ENCODE peak calls at places on chromosomes 13 and 19, in eight cellular contexts. One of them, this sample, is unnamed.

GRCh38 chr19:50890422-50891252 is 17.4 kb downstream of the KLK2 start:
- DNase-seq in heart right ventricle: no peak
- DNase-seq in MM.1S: no peak
- DNase-seq in adipocyte: no peak
- DNase-seq in Panc1: no peak
- DNase-seq in Caco-2: no peak
- DNase-seq in lower lobe of right lung: no peak
- DNase-seq in astrocyte of the spinal cord: no peak
- DNase-seq in this sample: no peak

GRCh38 chr19:56946164-56946563 is 105.6 kb upstream of the PEG3 start:
- DNase-seq in heart right ventricle: no peak
- DNase-seq in astrocyte of the spinal cord: no peak
- DNase-seq in MM.1S: no peak
- DNase-seq in adipocyte: no peak
- DNase-seq in lower lobe of right lung: no peak
- DNase-seq in Panc1: no peak
- DNase-seq in Caco-2: no peak
- DNase-seq in this sample: no peak

GRCh38 chr19:39986643-39987042 is 10.2 kb upstream of the ZNF546 start:
- DNase-seq in MM.1S: no peak
- DNase-seq in heart right ventricle: no peak
- DNase-seq in Caco-2: no peak
- DNase-seq in astrocyte of the spinal cord: no peak
- DNase-seq in adipocyte: no peak
- DNase-seq in lower lobe of right lung: no peak
- DNase-seq in Panc1: no peak
- DNase-seq in this sample: no peak

GRCh38 chr13:36819811-36820140 is 754 bp downstream of the RFXAP start:
- DNase-seq in heart right ventricle: no peak
- DNase-seq in Caco-2: no peak
- DNase-seq in adipocyte: peak
- DNase-seq in Panc1: no peak
- DNase-seq in astrocyte of the spinal cord: peak
- DNase-seq in lower lobe of right lung: no peak
- DNase-seq in MM.1S: no peak
- DNase-seq in this sample: no peak

GRCh38 chr13:34162545-34162936 is 344.6 kb downstream of the RFC3 start:
- DNase-seq in MM.1S: no peak
- DNase-seq in Caco-2: no peak
- DNase-seq in adipocyte: peak
- DNase-seq in Panc1: no peak
- DNase-seq in astrocyte of the spinal cord: peak
- DNase-seq in heart right ventricle: no peak
- DNase-seq in lower lobe of right lung: no peak
- DNase-seq in this sample: no peak

GRCh38 chr13:79709526-79709925 is 228.6 kb downstream of the NDFIP2 start:
- DNase-seq in Panc1: no peak
- DNase-seq in astrocyte of the spinal cord: peak
- DNase-seq in adipocyte: peak
- DNase-seq in Caco-2: no peak
- DNase-seq in MM.1S: no peak
- DNase-seq in lower lobe of right lung: no peak
- DNase-seq in heart right ventricle: no peak
- DNase-seq in this sample: no peak

GRCh38 chr13:78325585-78325984 is 277.8 kb downstream of the POU4F1 start:
- DNase-seq in Panc1: no peak
- DNase-seq in lower lobe of right lung: no peak
- DNase-seq in MM.1S: no peak
- DNase-seq in adipocyte: no peak
- DNase-seq in heart right ventricle: no peak
- DNase-seq in astrocyte of the spinal cord: no peak
- DNase-seq in Caco-2: no peak
- DNase-seq in this sample: no peak

GRCh38 chr19:17109962-17110598 is 34.5 kb downstream of the MYO9B start:
- DNase-seq in MM.1S: no peak
- DNase-seq in adipocyte: no peak
- DNase-seq in astrocyte of the spinal cord: no peak
- DNase-seq in lower lobe of right lung: peak
- DNase-seq in Panc1: no peak
- DNase-seq in heart right ventricle: peak
- DNase-seq in Caco-2: no peak
- DNase-seq in this sample: no peak

GRCh38 chr13:20713751-20714150 is 10.3 kb downstream of the IL17D start:
- DNase-seq in Panc1: no peak
- DNase-seq in adipocyte: peak
- DNase-seq in heart right ventricle: no peak
- DNase-seq in astrocyte of the spinal cord: peak
- DNase-seq in Caco-2: no peak
- DNase-seq in lower lobe of right lung: no peak
- DNase-seq in MM.1S: no peak
- DNase-seq in this sample: no peak

GRCh38 chr13:50676602-50677001 is 166.9 kb downstream of the DLEU7 start:
- DNase-seq in Panc1: no peak
- DNase-seq in adipocyte: peak
- DNase-seq in astrocyte of the spinal cord: peak
- DNase-seq in heart right ventricle: no peak
- DNase-seq in Caco-2: no peak
- DNase-seq in MM.1S: no peak
- DNase-seq in lower lobe of right lung: no peak
- DNase-seq in this sample: no peak

GRCh38 chr19:8239528-8240273 is 30.5 kb downstream of the CERS4 start:
- DNase-seq in astrocyte of the spinal cord: no peak
- DNase-seq in lower lobe of right lung: no peak
- DNase-seq in MM.1S: no peak
- DNase-seq in adipocyte: no peak
- DNase-seq in heart right ventricle: no peak
- DNase-seq in Caco-2: no peak
- DNase-seq in Panc1: no peak
- DNase-seq in this sample: no peak

GRCh38 chr19:50361290-50362029 is 4.0 kb downstream of the NAPSA start:
- DNase-seq in adipocyte: no peak
- DNase-seq in MM.1S: peak
- DNase-seq in heart right ventricle: no peak
- DNase-seq in astrocyte of the spinal cord: no peak
- DNase-seq in Caco-2: no peak
- DNase-seq in lower lobe of right lung: peak
- DNase-seq in Panc1: no peak
- DNase-seq in this sample: no peak

GRCh38 chr19:43759515-43759914 is 4.8 kb upstream of the SMG9 start:
- DNase-seq in heart right ventricle: no peak
- DNase-seq in Panc1: no peak
- DNase-seq in astrocyte of the spinal cord: peak
- DNase-seq in MM.1S: no peak
- DNase-seq in lower lobe of right lung: no peak
- DNase-seq in adipocyte: peak
- DNase-seq in Caco-2: no peak
- DNase-seq in this sample: no peak

DNA sequence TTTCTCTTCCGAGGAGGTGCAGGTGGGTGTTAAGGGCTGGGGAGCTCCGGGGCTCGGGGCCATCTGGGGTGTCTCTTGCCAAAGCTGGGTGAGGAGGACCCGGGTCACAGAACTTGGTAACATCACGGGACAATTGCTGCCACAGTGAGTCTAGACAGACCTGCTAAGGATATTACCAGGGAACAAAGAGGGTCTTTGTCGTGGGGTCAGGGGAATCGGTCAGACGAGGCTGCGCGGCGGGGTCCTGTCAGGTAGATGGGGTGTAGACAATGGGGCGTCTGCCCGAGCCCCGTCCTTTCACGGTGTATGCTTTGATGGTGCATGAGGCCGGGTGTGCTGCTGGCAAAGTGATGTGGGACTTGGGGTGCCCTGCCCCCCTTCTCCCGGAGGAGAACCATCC is 7.8 kb downstream of the PGPEP1 start:
- DNase-seq in heart right ventricle: no peak
- DNase-seq in astrocyte of the spinal cord: no peak
- DNase-seq in MM.1S: no peak
- DNase-seq in lower lobe of right lung: no peak
- DNase-seq in Caco-2: no peak
- DNase-seq in adipocyte: no peak
- DNase-seq in Panc1: no peak
- DNase-seq in this sample: no peak
- H3K4me3 ChIP-seq in heart right ventricle: no peak
- H3K4me3 ChIP-seq in astrocyte of the spinal cord: no peak
- H3K4me3 ChIP-seq in MM.1S: no peak
- H3K4me3 ChIP-seq in lower lobe of right lung: no peak
- H3K4me3 ChIP-seq in Caco-2: no peak
- H3K4me3 ChIP-seq in adipocyte: no peak
- H3K4me3 ChIP-seq in Panc1: no peak
- H3K4me3 ChIP-seq in this sample: no peak

DNA sequence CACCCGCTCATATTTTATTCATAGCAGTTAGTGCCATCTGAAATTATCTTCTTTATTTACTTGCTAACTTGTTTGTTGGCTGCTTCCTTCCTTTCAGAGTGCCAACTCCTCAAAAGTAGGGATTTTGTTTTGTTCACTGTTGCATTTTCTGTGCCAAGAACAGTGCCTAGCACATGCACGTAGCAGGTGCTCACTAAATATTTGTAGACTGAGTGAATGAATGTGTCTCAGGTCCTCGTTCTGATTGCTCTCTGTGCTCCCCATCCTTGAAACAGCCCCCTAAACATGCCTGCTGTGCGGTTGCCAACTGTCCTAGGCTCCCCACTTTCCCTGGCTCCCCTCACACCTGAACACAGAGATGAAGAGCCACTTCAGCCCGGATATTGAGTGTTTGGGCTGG is 1.5 kb downstream of the GIPC1 start:
- DNase-seq in lower lobe of right lung: no peak
- DNase-seq in Panc1: no peak
- DNase-seq in heart right ventricle: no peak
- DNase-seq in astrocyte of the spinal cord: no peak
- DNase-seq in Caco-2: no peak
- DNase-seq in adipocyte: no peak
- DNase-seq in MM.1S: no peak
- DNase-seq in this sample: no peak
- H3K4me3 ChIP-seq in lower lobe of right lung: peak
- H3K4me3 ChIP-seq in Panc1: peak
- H3K4me3 ChIP-seq in heart right ventricle: no peak
- H3K4me3 ChIP-seq in astrocyte of the spinal cord: peak
- H3K4me3 ChIP-seq in Caco-2: peak
- H3K4me3 ChIP-seq in adipocyte: peak
- H3K4me3 ChIP-seq in MM.1S: no peak
- H3K4me3 ChIP-seq in this sample: peak

GRCh38 chr13:102917019-102917418 is 71.2 kb downstream of the ERCC5 start:
- DNase-seq in Caco-2: no peak
- DNase-seq in heart right ventricle: no peak
- DNase-seq in Panc1: no peak
- DNase-seq in adipocyte: no peak
- DNase-seq in astrocyte of the spinal cord: no peak
- DNase-seq in MM.1S: no peak
- DNase-seq in lower lobe of right lung: no peak
- DNase-seq in this sample: no peak

GRCh38 chr13:102913924-102914628 is 68.2 kb downstream of the ERCC5 start:
- DNase-seq in MM.1S: no peak
- DNase-seq in Caco-2: no peak
- DNase-seq in adipocyte: peak
- DNase-seq in astrocyte of the spinal cord: peak
- DNase-seq in Panc1: no peak
- DNase-seq in lower lobe of right lung: no peak
- DNase-seq in heart right ventricle: no peak
- DNase-seq in this sample: no peak

GRCh38 chr13:102912599-102912998 is 66.8 kb downstream of the ERCC5 start:
- DNase-seq in Panc1: no peak
- DNase-seq in Caco-2: no peak
- DNase-seq in lower lobe of right lung: no peak
- DNase-seq in astrocyte of the spinal cord: no peak
- DNase-seq in adipocyte: no peak
- DNase-seq in MM.1S: no peak
- DNase-seq in heart right ventricle: no peak
- DNase-seq in this sample: no peak

GRCh38 chr13:102914629-102914935 is 68.8 kb downstream of the ERCC5 start:
- DNase-seq in Panc1: no peak
- DNase-seq in Caco-2: peak
- DNase-seq in MM.1S: no peak
- DNase-seq in astrocyte of the spinal cord: no peak
- DNase-seq in lower lobe of right lung: no peak
- DNase-seq in adipocyte: peak
- DNase-seq in heart right ventricle: no peak
- DNase-seq in this sample: no peak

DNA sequence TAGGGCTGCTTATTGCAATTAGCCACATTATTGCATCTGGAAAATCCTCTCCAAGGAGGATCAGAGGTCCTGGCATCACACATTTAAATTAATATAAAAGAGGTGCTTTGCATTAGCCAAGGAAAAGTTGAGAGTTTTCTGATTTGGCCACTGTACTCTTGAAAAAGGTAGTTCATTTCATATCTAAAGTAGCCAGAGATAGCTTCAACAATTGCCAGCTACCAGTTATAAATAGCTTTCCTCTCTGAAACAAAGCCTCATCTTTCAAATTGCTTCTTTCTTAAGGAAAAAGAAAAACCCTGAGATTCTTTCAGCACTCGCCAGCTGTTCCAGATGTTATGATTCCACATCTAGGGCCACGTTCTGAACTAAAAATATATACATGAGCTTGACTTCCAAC is 69.6 kb downstream of the ERCC5 start:
- DNase-seq in lower lobe of right lung: no peak
- DNase-seq in MM.1S: no peak
- DNase-seq in Panc1: no peak
- DNase-seq in Caco-2: no peak
- DNase-seq in heart right ventricle: no peak
- DNase-seq in astrocyte of the spinal cord: no peak
- DNase-seq in adipocyte: no peak
- DNase-seq in this sample: no peak
- H3K4me3 ChIP-seq in lower lobe of right lung: no peak
- H3K4me3 ChIP-seq in MM.1S: no peak
- H3K4me3 ChIP-seq in Panc1: no peak
- H3K4me3 ChIP-seq in Caco-2: no peak
- H3K4me3 ChIP-seq in heart right ventricle: no peak
- H3K4me3 ChIP-seq in astrocyte of the spinal cord: no peak
- H3K4me3 ChIP-seq in adipocyte: no peak
- H3K4me3 ChIP-seq in this sample: no peak

GRCh38 chr13:105817011-105817410 is 718.5 kb downstream of the EFNB2 start:
- DNase-seq in astrocyte of the spinal cord: no peak
- DNase-seq in MM.1S: no peak
- DNase-seq in heart right ventricle: no peak
- DNase-seq in Panc1: no peak
- DNase-seq in adipocyte: no peak
- DNase-seq in Caco-2: peak
- DNase-seq in lower lobe of right lung: no peak
- DNase-seq in this sample: no peak

GRCh38 chr13:105814219-105814901 is 721.1 kb downstream of the EFNB2 start:
- DNase-seq in MM.1S: no peak
- DNase-seq in lower lobe of right lung: no peak
- DNase-seq in heart right ventricle: no peak
- DNase-seq in adipocyte: no peak
- DNase-seq in astrocyte of the spinal cord: no peak
- DNase-seq in Panc1: no peak
- DNase-seq in Caco-2: no peak
- DNase-seq in this sample: no peak

GRCh38 chr13:105814902-105815250 is 720.6 kb downstream of the EFNB2 start:
- DNase-seq in lower lobe of right lung: no peak
- DNase-seq in adipocyte: no peak
- DNase-seq in Caco-2: no peak
- DNase-seq in astrocyte of the spinal cord: no peak
- DNase-seq in MM.1S: no peak
- DNase-seq in Panc1: no peak
- DNase-seq in heart right ventricle: no peak
- DNase-seq in this sample: no peak

GRCh38 chr13:105820415-105820814 is 715.0 kb downstream of the EFNB2 start:
- DNase-seq in astrocyte of the spinal cord: no peak
- DNase-seq in Caco-2: no peak
- DNase-seq in MM.1S: no peak
- DNase-seq in adipocyte: no peak
- DNase-seq in lower lobe of right lung: no peak
- DNase-seq in heart right ventricle: no peak
- DNase-seq in Panc1: no peak
- DNase-seq in this sample: no peak

GRCh38 chr13:105817498-105817897 is 718.0 kb downstream of the EFNB2 start:
- DNase-seq in Panc1: no peak
- DNase-seq in adipocyte: no peak
- DNase-seq in Caco-2: no peak
- DNase-seq in MM.1S: no peak
- DNase-seq in astrocyte of the spinal cord: no peak
- DNase-seq in lower lobe of right lung: no peak
- DNase-seq in heart right ventricle: no peak
- DNase-seq in this sample: no peak
- H3K4me3 ChIP-seq in Panc1: no peak
- H3K4me3 ChIP-seq in adipocyte: no peak
- H3K4me3 ChIP-seq in Caco-2: no peak
- H3K4me3 ChIP-seq in MM.1S: no peak
- H3K4me3 ChIP-seq in astrocyte of the spinal cord: no peak
- H3K4me3 ChIP-seq in lower lobe of right lung: no peak
- H3K4me3 ChIP-seq in heart right ventricle: no peak
- H3K4me3 ChIP-seq in this sample: no peak

This sample was measured in SK-N-MC.